ENCODE peak calls at places on chromosome X, in eight cellular contexts. N is endothelial cell; H is brain microvascular endothelial cell; R is H4; C is A172; F is HS-27A; S is activated B cell treated with CpG ODN at 0.5 μM for 24 hours; D is activated T-helper 1 cell treated with anti-CD3 and anti-CD28 coated beads, Interleukin-2, amount 50 U/mL, for 16 hours. M is an unnamed sample.

GRCh38 chrX:70664726-70665125 is 220.1 kb downstream of the DLG3 start:
- DNase-seq in R (peak), D (no peak), N (peak), S (no peak), H (peak), F (no peak), C (peak), M (peak)

GRCh38 chrX:13699183-13699826 is 10.4 kb downstream of the RAB9A start:
- DNase-seq in F (no peak), C (peak), S (no peak), H (peak), N (no peak), D (no peak), R (no peak), M (no peak)

GRCh38 chrX:11787564-11787963 is 29.5 kb downstream of the MSL3 start:
- DNase-seq in R (peak), F (no peak), H (peak), D (peak), S (peak), C (peak), N (peak), M (peak)

GRCh38 chrX:135112096-135112729 is 8.1 kb downstream of the ETDB start:
- DNase-seq in C (peak), D (no peak), N (peak), F (no peak), R (peak), H (peak), S (no peak), M (peak)

GRCh38 chrX:148536961-148537360 is 36.5 kb downstream of the AFF2 start:
- DNase-seq in H (no peak), D (no peak), R (no peak), N (no peak), C (no peak), S (no peak), F (no peak), M (no peak)

GRCh38 chrX:40006025-40007017 is 91.4 kb downstream of the BCOR start:
- DNase-seq in H (no peak), N (peak), R (no peak), D (no peak), C (no peak), S (no peak), F (no peak), M (peak)

GRCh38 chrX:148380614-148381561 is 119.5 kb upstream of the AFF2 start:
- DNase-seq in D (no peak), C (peak), R (peak), H (no peak), S (no peak), F (no peak), N (no peak), M (no peak)

GRCh38 chrX:46376246-46376885 is 168.9 kb downstream of the ZNF674 start:
- DNase-seq in R (peak), C (peak), H (peak), S (no peak), N (peak), F (peak), D (no peak), M (peak)

GRCh38 chrX:72031634-72032033 is 100.1 kb downstream of the RTL5 start:
- DNase-seq in N (no peak), H (no peak), C (no peak), D (no peak), F (no peak), S (no peak), R (no peak), M (no peak)

GRCh38 chrX:88425739-88426138 is 321.3 kb upstream of the CPXCR1 start:
- DNase-seq in R (peak), S (no peak), F (no peak), N (no peak), C (no peak), D (no peak), H (no peak), M (no peak)

GRCh38 chrX:12987900-12988594 is 13.1 kb downstream of the TMSB4X start:
- DNase-seq in S (no peak), F (no peak), R (no peak), C (no peak), N (no peak), D (no peak), H (no peak), M (peak)

GRCh38 chrX:15384304-15384703 is at the start of gene VEGFD:
- DNase-seq in H (peak), D (no peak), C (no peak), R (no peak), F (no peak), S (no peak), N (no peak), M (peak)

GRCh38 chrX:68717663-68718442 is 70.4 kb downstream of the STARD8 start:
- DNase-seq in S (no peak), N (no peak), R (no peak), F (no peak), D (no peak), C (no peak), H (no peak), M (no peak)

GRCh38 chrX:20118065-20118824 is 1.5 kb upstream of the MAP7D2 start:
- DNase-seq in N (no peak), F (no peak), R (no peak), H (no peak), C (no peak), S (no peak), D (no peak), M (no peak)

GRCh38 chrX:19332983-19333382 is 10.7 kb upstream of the PDHA1 start:
- DNase-seq in H (no peak), R (peak), N (no peak), S (no peak), F (no peak), C (no peak), D (no peak), M (no peak)

GRCh38 chrX:130086414-130087207 is 23.7 kb downstream of the ELF4 start:
- DNase-seq in C (no peak), H (no peak), R (no peak), S (no peak), D (peak), N (no peak), F (no peak), M (no peak)

GRCh38 chrX:20547649-20548051 is 280.9 kb upstream of the RPS6KA3 start:
- DNase-seq in D (no peak), F (no peak), C (peak), R (peak), N (no peak), S (no peak), H (peak), M (no peak)

GRCh38 chrX:110402855-110403230 is 44.2 kb downstream of the RTL9 start:
- DNase-seq in N (no peak), R (no peak), F (no peak), C (no peak), S (no peak), H (no peak), D (no peak), M (no peak)

GRCh38 chrX:38678217-38678616 is 116.9 kb downstream of the TSPAN7 start:
- DNase-seq in H (no peak), C (no peak), R (no peak), F (no peak), N (no peak), D (no peak), S (no peak), M (no peak)

GRCh38 chrX:123223409-123223808 is 39.3 kb downstream of the GRIA3 start:
- DNase-seq in F (no peak), H (no peak), N (no peak), C (no peak), D (no peak), S (no peak), R (no peak), M (no peak)

GRCh38 chrX:108439434-108439883 is at the start of gene COL4A5:
- DNase-seq in H (peak), C (peak), N (peak), D (no peak), S (no peak), R (peak), F (peak), M (peak)

GRCh38 chrX:45903781-45904201 is 641.4 kb downstream of the ZNF674 start:
- DNase-seq in N (peak), F (no peak), R (no peak), C (no peak), D (no peak), H (no peak), S (no peak), M (no peak)

GRCh38 chrX:102154900-102155805 is 624 bp downstream of the BEX5 start:
- DNase-seq in F (no peak), S (no peak), C (no peak), N (peak), D (no peak), H (no peak), R (no peak), M (no peak)

GRCh38 chrX:9528498-9528897 is 63.6 kb downstream of the TBL1X start:
- DNase-seq in N (no peak), S (no peak), R (no peak), C (no peak), F (no peak), D (no peak), H (no peak), M (no peak)

GRCh38 chrX:71616672-71617529 is 1.4 kb downstream of the CXCR3 start:
- DNase-seq in F (no peak), R (no peak), N (no peak), S (no peak), C (no peak), D (no peak), H (no peak), M (no peak)

GRCh38 chrX:307261-308111 is 11.1 kb downstream of the GTPBP6 start:
- DNase-seq in S (no peak), D (no peak), F (no peak), H (no peak), N (no peak), C (no peak), R (no peak), M (no peak)

GRCh38 chrX:152907084-152907651 is 9.3 kb downstream of the ZNF185 start:
- DNase-seq in H (peak), C (no peak), F (no peak), N (peak), S (no peak), R (no peak), D (no peak), M (no peak)